ENCODE peak calls at places on chromosomes 6 and 20, in eight cellular contexts. One of them, this sample, is unnamed.

GRCh38 chr6:33207569-33208088 is 671 bp upstream of the RING1 start:
- DNase-seq in hepatocyte: peak; percentile 80
- DNase-seq in nephron progenitor cell: peak; percentile 66
- DNase-seq in uterus: peak; percentile 60
- DNase-seq in gastrocnemius medialis: no peak
- DNase-seq in OCI-LY7: peak; percentile 32
- DNase-seq in thoracic aorta: no peak
- DNase-seq in CD4-positive, alpha-beta T cell: no peak
- DNase-seq in this sample: peak; percentile 33

GRCh38 chr20:21577551-21577950 is 63.7 kb upstream of the NKX2-2 start:
- DNase-seq in hepatocyte: no peak
- DNase-seq in nephron progenitor cell: no peak
- DNase-seq in uterus: no peak
- DNase-seq in gastrocnemius medialis: no peak
- DNase-seq in OCI-LY7: no peak
- DNase-seq in thoracic aorta: no peak
- DNase-seq in CD4-positive, alpha-beta T cell: no peak
- DNase-seq in this sample: no peak

GRCh38 chr20:2804921-2805681 is 4.7 kb upstream of the CPXM1 start:
- DNase-seq in hepatocyte: no peak
- DNase-seq in nephron progenitor cell: peak; percentile 53
- DNase-seq in uterus: no peak
- DNase-seq in gastrocnemius medialis: no peak
- DNase-seq in OCI-LY7: no peak
- DNase-seq in thoracic aorta: no peak
- DNase-seq in CD4-positive, alpha-beta T cell: no peak
- DNase-seq in this sample: no peak

GRCh38 chr6:167573461-167574215 is 248.8 kb downstream of the TTLL2 start:
- DNase-seq in hepatocyte: no peak
- DNase-seq in nephron progenitor cell: no peak
- DNase-seq in uterus: peak; percentile 69
- DNase-seq in gastrocnemius medialis: no peak
- DNase-seq in OCI-LY7: no peak
- DNase-seq in thoracic aorta: no peak
- DNase-seq in CD4-positive, alpha-beta T cell: no peak
- DNase-seq in this sample: no peak

GRCh38 chr20:63150911-63151531 is 64.9 kb downstream of the YTHDF1 start:
- DNase-seq in hepatocyte: no peak
- DNase-seq in nephron progenitor cell: no peak
- DNase-seq in uterus: no peak
- DNase-seq in gastrocnemius medialis: no peak
- DNase-seq in OCI-LY7: no peak
- DNase-seq in thoracic aorta: no peak
- DNase-seq in CD4-positive, alpha-beta T cell: no peak
- DNase-seq in this sample: no peak

GRCh38 chr6:29827579-29828470 is at the start of gene HLA-G:
- DNase-seq in hepatocyte: no peak
- DNase-seq in nephron progenitor cell: peak; percentile 38
- DNase-seq in uterus: no peak
- DNase-seq in gastrocnemius medialis: no peak
- DNase-seq in OCI-LY7: no peak
- DNase-seq in thoracic aorta: no peak
- DNase-seq in CD4-positive, alpha-beta T cell: no peak
- DNase-seq in this sample: no peak

GRCh38 chr6:139030211-139030530 is 1.6 kb downstream of the ABRACL start:
- DNase-seq in hepatocyte: no peak
- DNase-seq in nephron progenitor cell: no peak
- DNase-seq in uterus: no peak
- DNase-seq in gastrocnemius medialis: no peak
- DNase-seq in OCI-LY7: no peak
- DNase-seq in thoracic aorta: no peak
- DNase-seq in CD4-positive, alpha-beta T cell: no peak
- DNase-seq in this sample: no peak

GRCh38 chr6:51855310-51856082 is 231.9 kb downstream of the PKHD1 start:
- DNase-seq in hepatocyte: peak; percentile 87
- DNase-seq in nephron progenitor cell: peak; percentile 30
- DNase-seq in uterus: no peak
- DNase-seq in gastrocnemius medialis: no peak
- DNase-seq in OCI-LY7: peak; percentile 79
- DNase-seq in thoracic aorta: no peak
- DNase-seq in CD4-positive, alpha-beta T cell: no peak
- DNase-seq in this sample: peak; percentile 33

GRCh38 chr6:114284281-114284680 is 58.5 kb downstream of the HS3ST5 start:
- DNase-seq in hepatocyte: no peak
- DNase-seq in nephron progenitor cell: no peak
- DNase-seq in uterus: no peak
- DNase-seq in gastrocnemius medialis: no peak
- DNase-seq in OCI-LY7: no peak
- DNase-seq in thoracic aorta: no peak
- DNase-seq in CD4-positive, alpha-beta T cell: no peak
- DNase-seq in this sample: no peak

GRCh38 chr6:166490671-166491500 is 95.6 kb downstream of the RAMACL start:
- DNase-seq in hepatocyte: no peak
- DNase-seq in nephron progenitor cell: no peak
- DNase-seq in uterus: no peak
- DNase-seq in gastrocnemius medialis: no peak
- DNase-seq in OCI-LY7: no peak
- DNase-seq in thoracic aorta: no peak
- DNase-seq in CD4-positive, alpha-beta T cell: no peak
- DNase-seq in this sample: no peak

GRCh38 chr6:32195902-32196681 is 3.6 kb upstream of the GPSM3 start:
- DNase-seq in hepatocyte: peak; percentile 91
- DNase-seq in nephron progenitor cell: peak; percentile 80
- DNase-seq in uterus: peak; percentile 96
- DNase-seq in gastrocnemius medialis: peak; percentile 72
- DNase-seq in OCI-LY7: peak; percentile 73
- DNase-seq in thoracic aorta: peak; percentile 74
- DNase-seq in CD4-positive, alpha-beta T cell: peak; percentile 39
- DNase-seq in this sample: peak; percentile 84

GRCh38 chr6:32194825-32195651 is 2.6 kb upstream of the GPSM3 start:
- DNase-seq in hepatocyte: peak; percentile 75
- DNase-seq in nephron progenitor cell: no peak
- DNase-seq in uterus: no peak
- DNase-seq in gastrocnemius medialis: no peak
- DNase-seq in OCI-LY7: peak; percentile 71
- DNase-seq in thoracic aorta: no peak
- DNase-seq in CD4-positive, alpha-beta T cell: no peak
- DNase-seq in this sample: no peak

GRCh38 chr6:32196682-32197616 is 4.5 kb upstream of the GPSM3 start:
- DNase-seq in hepatocyte: no peak
- DNase-seq in nephron progenitor cell: no peak
- DNase-seq in uterus: peak; percentile 64
- DNase-seq in gastrocnemius medialis: no peak
- DNase-seq in OCI-LY7: no peak
- DNase-seq in thoracic aorta: no peak
- DNase-seq in CD4-positive, alpha-beta T cell: no peak
- DNase-seq in this sample: no peak

GRCh38 chr6:32194388-32194787 is 1.9 kb upstream of the GPSM3 start:
- DNase-seq in hepatocyte: no peak
- DNase-seq in nephron progenitor cell: no peak
- DNase-seq in uterus: no peak
- DNase-seq in gastrocnemius medialis: no peak
- DNase-seq in OCI-LY7: no peak
- DNase-seq in thoracic aorta: no peak
- DNase-seq in CD4-positive, alpha-beta T cell: no peak
- DNase-seq in this sample: no peak

DNA sequence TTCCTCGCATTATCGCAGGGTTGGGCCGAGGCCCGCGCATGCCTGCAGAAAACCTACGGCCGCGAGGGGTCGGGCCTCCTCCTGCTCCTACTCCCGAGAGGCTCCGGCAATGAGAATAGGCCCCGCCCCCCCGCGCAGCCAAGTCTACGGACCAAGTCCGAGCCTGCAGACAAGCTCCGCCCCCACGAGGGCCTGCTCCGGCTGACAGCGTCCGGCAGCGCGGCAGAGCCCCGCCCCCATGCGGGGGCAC is 3.1 kb upstream of the GPSM3 start:
- DNase-seq in hepatocyte: peak; percentile 100
- DNase-seq in nephron progenitor cell: peak; percentile 100
- DNase-seq in uterus: peak; percentile 100
- DNase-seq in gastrocnemius medialis: peak; percentile 100
- DNase-seq in OCI-LY7: peak; percentile 100
- DNase-seq in thoracic aorta: peak; percentile 100
- DNase-seq in CD4-positive, alpha-beta T cell: peak; percentile 100
- DNase-seq in this sample: peak; percentile 100
- TF ChIP-seq CTCF in hepatocyte: peak; percentile 38
- TF ChIP-seq CTCF in nephron progenitor cell: peak; percentile 30
- TF ChIP-seq CTCF in uterus: peak; percentile 36
- TF ChIP-seq CTCF in gastrocnemius medialis: no peak
- TF ChIP-seq CTCF in OCI-LY7: no peak
- TF ChIP-seq CTCF in thoracic aorta: peak; percentile 28
- TF ChIP-seq CTCF in CD4-positive, alpha-beta T cell: peak; percentile 31
- TF ChIP-seq CTCF in this sample: peak; percentile 5

GRCh38 chr6:156416392-156416791 is 360.8 kb upstream of the ARID1B start:
- DNase-seq in hepatocyte: no peak
- DNase-seq in nephron progenitor cell: no peak
- DNase-seq in uterus: no peak
- DNase-seq in gastrocnemius medialis: no peak
- DNase-seq in OCI-LY7: no peak
- DNase-seq in thoracic aorta: no peak
- DNase-seq in CD4-positive, alpha-beta T cell: no peak
- DNase-seq in this sample: no peak
- TF ChIP-seq CTCF in hepatocyte: no peak
- TF ChIP-seq CTCF in nephron progenitor cell: no peak
- TF ChIP-seq CTCF in uterus: no peak
- TF ChIP-seq CTCF in gastrocnemius medialis: no peak
- TF ChIP-seq CTCF in OCI-LY7: no peak
- TF ChIP-seq CTCF in thoracic aorta: no peak
- TF ChIP-seq CTCF in CD4-positive, alpha-beta T cell: no peak
- TF ChIP-seq CTCF in this sample: no peak

DNA sequence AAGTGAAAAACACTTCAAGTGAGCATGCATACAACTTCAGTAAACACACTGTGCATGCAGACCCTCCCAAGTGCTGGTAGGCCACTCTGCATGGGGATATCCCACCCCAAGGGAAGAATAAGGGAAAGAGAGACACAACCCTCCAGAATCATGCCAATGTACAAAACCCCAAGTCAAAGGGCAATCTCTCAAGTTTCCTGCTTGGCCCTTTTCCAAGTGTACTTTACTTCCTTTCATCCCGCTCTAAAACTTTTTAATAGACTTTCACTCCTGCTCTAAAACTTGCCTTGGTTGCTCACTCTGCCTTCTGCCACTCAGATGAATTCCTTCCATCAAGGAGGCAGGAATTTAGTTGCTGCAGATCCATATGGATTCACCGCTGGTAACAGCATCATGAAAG is 205.7 kb upstream of the PROKR2 start:
- DNase-seq in hepatocyte: no peak
- DNase-seq in nephron progenitor cell: no peak
- DNase-seq in uterus: no peak
- DNase-seq in gastrocnemius medialis: no peak
- DNase-seq in OCI-LY7: no peak
- DNase-seq in thoracic aorta: no peak
- DNase-seq in CD4-positive, alpha-beta T cell: no peak
- DNase-seq in this sample: no peak
- TF ChIP-seq CTCF in hepatocyte: no peak
- TF ChIP-seq CTCF in nephron progenitor cell: no peak
- TF ChIP-seq CTCF in uterus: no peak
- TF ChIP-seq CTCF in gastrocnemius medialis: no peak
- TF ChIP-seq CTCF in OCI-LY7: no peak
- TF ChIP-seq CTCF in thoracic aorta: no peak
- TF ChIP-seq CTCF in CD4-positive, alpha-beta T cell: no peak
- TF ChIP-seq CTCF in this sample: no peak

DNA sequence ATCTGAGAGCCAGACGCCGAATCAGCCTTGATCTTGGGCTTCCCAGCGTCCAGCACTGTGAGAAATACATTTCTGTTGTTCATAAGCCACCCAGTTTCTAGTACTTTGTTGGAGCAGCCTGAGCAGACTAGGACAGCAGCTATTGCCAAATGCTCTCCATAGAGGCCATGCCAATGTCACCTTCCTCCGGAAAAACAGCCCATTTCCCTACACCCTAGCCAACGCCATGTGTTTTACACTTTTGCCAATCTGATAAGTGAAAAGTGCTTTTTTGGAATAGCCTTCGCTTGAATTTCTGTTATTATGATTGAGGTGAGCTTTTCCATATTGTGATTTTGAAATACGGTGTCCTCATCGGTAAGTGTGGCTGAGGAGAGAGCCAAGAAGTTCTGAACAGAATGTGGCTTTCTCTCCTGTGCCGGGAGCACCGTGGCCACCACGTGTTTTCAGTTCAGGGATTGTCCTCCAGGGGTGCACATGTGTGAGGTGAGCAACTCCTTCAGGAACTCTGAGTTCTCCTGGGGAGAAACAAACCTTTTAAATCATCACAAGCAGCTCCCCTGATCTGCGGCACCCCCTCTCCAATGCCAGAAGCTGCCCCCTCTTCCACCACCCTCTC is 35.8 kb downstream of the TAF8 start:
- DNase-seq in hepatocyte: no peak
- DNase-seq in nephron progenitor cell: no peak
- DNase-seq in uterus: no peak
- DNase-seq in gastrocnemius medialis: no peak
- DNase-seq in OCI-LY7: no peak
- DNase-seq in thoracic aorta: no peak
- DNase-seq in CD4-positive, alpha-beta T cell: no peak
- DNase-seq in this sample: no peak
- TF ChIP-seq CTCF in hepatocyte: peak; percentile 7
- TF ChIP-seq CTCF in nephron progenitor cell: peak; percentile 22
- TF ChIP-seq CTCF in uterus: no peak
- TF ChIP-seq CTCF in gastrocnemius medialis: no peak
- TF ChIP-seq CTCF in OCI-LY7: peak; percentile 12
- TF ChIP-seq CTCF in thoracic aorta: no peak
- TF ChIP-seq CTCF in CD4-positive, alpha-beta T cell: no peak
- TF ChIP-seq CTCF in this sample: no peak

GRCh38 chr20:48626226-48626937 is 201.4 kb downstream of the PREX1 start:
- DNase-seq in hepatocyte: no peak
- DNase-seq in nephron progenitor cell: no peak
- DNase-seq in uterus: no peak
- DNase-seq in gastrocnemius medialis: no peak
- DNase-seq in OCI-LY7: no peak
- DNase-seq in thoracic aorta: no peak
- DNase-seq in CD4-positive, alpha-beta T cell: no peak
- DNase-seq in this sample: no peak
- TF ChIP-seq CTCF in hepatocyte: no peak
- TF ChIP-seq CTCF in nephron progenitor cell: no peak
- TF ChIP-seq CTCF in uterus: no peak
- TF ChIP-seq CTCF in gastrocnemius medialis: no peak
- TF ChIP-seq CTCF in OCI-LY7: no peak
- TF ChIP-seq CTCF in thoracic aorta: no peak
- TF ChIP-seq CTCF in CD4-positive, alpha-beta T cell: no peak
- TF ChIP-seq CTCF in this sample: no peak

GRCh38 chr6:11008821-11009220 is 35.3 kb downstream of the ELOVL2 start:
- DNase-seq in hepatocyte: no peak
- DNase-seq in nephron progenitor cell: no peak
- DNase-seq in uterus: no peak
- DNase-seq in gastrocnemius medialis: no peak
- DNase-seq in OCI-LY7: no peak
- DNase-seq in thoracic aorta: no peak
- DNase-seq in CD4-positive, alpha-beta T cell: no peak
- DNase-seq in this sample: no peak
- TF ChIP-seq CTCF in hepatocyte: no peak
- TF ChIP-seq CTCF in nephron progenitor cell: no peak
- TF ChIP-seq CTCF in uterus: no peak
- TF ChIP-seq CTCF in gastrocnemius medialis: no peak
- TF ChIP-seq CTCF in OCI-LY7: no peak
- TF ChIP-seq CTCF in thoracic aorta: no peak
- TF ChIP-seq CTCF in CD4-positive, alpha-beta T cell: no peak
- TF ChIP-seq CTCF in this sample: no peak

GRCh38 chr6:16776394-16777017 is 15.2 kb upstream of the ATXN1 start:
- DNase-seq in hepatocyte: no peak
- DNase-seq in nephron progenitor cell: no peak
- DNase-seq in uterus: peak; percentile 45
- DNase-seq in gastrocnemius medialis: no peak
- DNase-seq in OCI-LY7: no peak
- DNase-seq in thoracic aorta: no peak
- DNase-seq in CD4-positive, alpha-beta T cell: no peak
- DNase-seq in this sample: no peak
- TF ChIP-seq CTCF in hepatocyte: no peak
- TF ChIP-seq CTCF in nephron progenitor cell: no peak
- TF ChIP-seq CTCF in uterus: no peak
- TF ChIP-seq CTCF in gastrocnemius medialis: no peak
- TF ChIP-seq CTCF in OCI-LY7: no peak
- TF ChIP-seq CTCF in thoracic aorta: peak; percentile 14
- TF ChIP-seq CTCF in CD4-positive, alpha-beta T cell: no peak
- TF ChIP-seq CTCF in this sample: no peak